ENCODE peak calls at places on chromosomes 6 and 20, in eight cellular contexts. W is IMR-90, P is NCI-H1930, B is COR-L47, J is left lung, D is H54, L is fibroblast of the conjunctiva, F is colonic mucosa. N is an unnamed sample.

GRCh38 chr20:16942702-16943101 is 194.5 kb downstream of the OTOR start:
- DNase-seq in D (no peak), J (no peak), B (no peak), F (no peak), W (peak; percentile 67), P (no peak), L (no peak), N (no peak)

GRCh38 chr6:110490110-110490509 is 13.7 kb upstream of the SLC22A16 start:
- DNase-seq in P (no peak), J (no peak), F (no peak), W (no peak), D (no peak), B (no peak), L (no peak), N (no peak)

GRCh38 chr20:11979306-11980128 is 61.8 kb downstream of the BTBD3 start:
- DNase-seq in F (no peak), J (no peak), W (no peak), P (no peak), D (no peak), B (peak; percentile 45), L (no peak), N (no peak)

GRCh38 chr6:85129881-85130280 is 320.0 kb upstream of the NT5E start:
- DNase-seq in L (no peak), J (no peak), F (no peak), B (no peak), D (no peak), W (peak; percentile 3), P (no peak), N (peak; percentile 77)

GRCh38 chr20:50655325-50655880 is 35.9 kb downstream of the RIPOR3 start:
- DNase-seq in F (peak; percentile 55), B (no peak), D (no peak), P (no peak), W (peak; percentile 88), L (peak; percentile 96), J (no peak), N (peak; percentile 85)

GRCh38 chr20:46308258-46309157 is at the start of gene CDH22:
- DNase-seq in F (no peak), J (peak; percentile 55), W (peak; percentile 20), D (no peak), B (peak; percentile 73), P (peak; percentile 59), L (no peak), N (no peak)

GRCh38 chr6:1027109-1027794 is 284.6 kb upstream of the FOXQ1 start:
- DNase-seq in B (no peak), W (peak; percentile 79), D (no peak), J (no peak), F (no peak), P (no peak), L (peak; percentile 62), N (peak; percentile 48)

GRCh38 chr20:39342463-39342862 is 380.3 kb downstream of the DHX35 start:
- DNase-seq in P (no peak), B (no peak), W (no peak), J (no peak), F (no peak), D (no peak), L (no peak), N (no peak)

GRCh38 chr6:28922841-28923317 is 906 bp downstream of the TRIM27 start:
- DNase-seq in P (no peak), J (no peak), W (peak; percentile 31), D (no peak), F (peak; percentile 55), B (peak; percentile 35), L (no peak), N (no peak)

N was measured in AG09309.